ENCODE peak calls at places on chromosomes 6 and 20, in seven cellular contexts. I, F, P, T, W, O and K are unnamed samples.

GRCh38 chr6:154638369-154638768 is 94.8 kb upstream of the SCAF8 start:
- DNase-seq in I (no peak), F (no peak), P (peak), T (no peak), W (no peak), O (no peak), K (no peak)

GRCh38 chr6:5999688-6000608 is 6.8 kb downstream of the NRN1 start:
- DNase-seq in I (no peak), F (no peak), P (no peak), T (no peak), W (no peak), O (no peak), K (no peak)

GRCh38 chr6:140062042-140063041 is 687.9 kb upstream of the CITED2 start:
- DNase-seq in I (peak), F (no peak), P (peak), T (no peak), W (no peak), O (peak), K (no peak)

GRCh38 chr20:63863798-63864544 is 1.1 kb upstream of the TPD52L2 start:
- DNase-seq in I (no peak), F (peak), P (peak), T (peak), W (peak), O (peak), K (peak)

GRCh38 chr20:57408131-57408530 is 16.9 kb downstream of the RBM38 start:
- DNase-seq in I (no peak), F (no peak), P (no peak), T (no peak), W (no peak), O (no peak), K (no peak)

GRCh38 chr6:157764346-157765068 is 58.5 kb upstream of the SNX9 start:
- DNase-seq in I (no peak), F (no peak), P (peak), T (peak), W (peak), O (peak), K (peak)

GRCh38 chr6:62344850-62345249 is 58.8 kb upstream of the KHDRBS2 start:
- DNase-seq in I (no peak), F (no peak), P (no peak), T (no peak), W (no peak), O (no peak), K (no peak)

GRCh38 chr6:73308712-73309533 is 45.2 kb downstream of the DPPA5 start:
- DNase-seq in I (no peak), F (peak), P (peak), T (no peak), W (no peak), O (peak), K (no peak)

GRCh38 chr20:62892348-62893304 is 31.0 kb upstream of the TCFL5 start:
- DNase-seq in I (no peak), F (no peak), P (no peak), T (no peak), W (no peak), O (no peak), K (no peak)

GRCh38 chr6:77463881-77464867 is 883 bp upstream of the HTR1B start:
- DNase-seq in I (no peak), F (no peak), P (peak), T (no peak), W (no peak), O (no peak), K (no peak)

GRCh38 chr20:1396702-1397101 is 3.8 kb upstream of the FKBP1A start:
- DNase-seq in I (no peak), F (no peak), P (no peak), T (no peak), W (no peak), O (no peak), K (no peak)

GRCh38 chr20:38143646-38144554 is 21.2 kb downstream of the TGM2 start:
- DNase-seq in I (no peak), F (no peak), P (peak), T (no peak), W (no peak), O (peak), K (peak)

GRCh38 chr6:82608365-82608764 is 244.7 kb downstream of the TPBG start:
- DNase-seq in I (no peak), F (no peak), P (no peak), T (no peak), W (no peak), O (no peak), K (no peak)

GRCh38 chr6:34055223-34055933 is 90.5 kb downstream of the GRM4 start:
- DNase-seq in I (peak), F (peak), P (peak), T (peak), W (peak), O (peak), K (no peak)

GRCh38 chr6:138609801-138610430 is 110.6 kb upstream of the NHSL1 start:
- DNase-seq in I (no peak), F (no peak), P (peak), T (no peak), W (no peak), O (no peak), K (no peak)

GRCh38 chr6:107488875-107489635 is 862 bp upstream of the SOBP start:
- DNase-seq in I (no peak), F (no peak), P (peak), T (no peak), W (peak), O (peak), K (peak)

GRCh38 chr6:45586216-45587171 is 208.8 kb upstream of the SUPT3H start:
- DNase-seq in I (no peak), F (peak), P (no peak), T (no peak), W (peak), O (no peak), K (no peak)

GRCh38 chr6:23031986-23032385 is 462.6 kb downstream of the HDGFL1 start:
- DNase-seq in I (no peak), F (no peak), P (no peak), T (no peak), W (no peak), O (peak), K (no peak)

GRCh38 chr6:156814036-156814581 is 36.9 kb downstream of the ARID1B start:
- DNase-seq in I (no peak), F (no peak), P (no peak), T (no peak), W (no peak), O (no peak), K (no peak)

GRCh38 chr6:4085329-4085695 is 6.4 kb upstream of the FAM217A start:
- DNase-seq in I (no peak), F (no peak), P (peak), T (no peak), W (no peak), O (no peak), K (no peak)

GRCh38 chr20:49496526-49497216 is 14.2 kb upstream of the KCNB1 start:
- DNase-seq in I (peak), F (no peak), P (no peak), T (no peak), W (no peak), O (no peak), K (no peak)

GRCh38 chr20:58018590-58018989 is 209.9 kb downstream of the ANKRD60 start:
- DNase-seq in I (no peak), F (no peak), P (no peak), T (no peak), W (no peak), O (no peak), K (no peak)

GRCh38 chr20:47295921-47296426 is 60.5 kb downstream of the ZMYND8 start:
- DNase-seq in I (no peak), F (no peak), P (peak), T (no peak), W (no peak), O (peak), K (no peak)

GRCh38 chr6:165883851-165884640 is 221.0 kb upstream of the PDE10A start:
- DNase-seq in I (no peak), F (no peak), P (peak), T (no peak), W (no peak), O (peak), K (no peak)

GRCh38 chr20:1841554-1842140 is 53.6 kb upstream of the SIRPA start:
- DNase-seq in I (no peak), F (no peak), P (no peak), T (no peak), W (no peak), O (peak), K (no peak)

GRCh38 chr6:5401845-5402738 is 140.8 kb downstream of the FARS2 start:
- DNase-seq in I (no peak), F (no peak), P (peak), T (no peak), W (no peak), O (peak), K (no peak)

GRCh38 chr6:101208152-101208551 is 185.4 kb upstream of the GRIK2 start:
- DNase-seq in I (no peak), F (no peak), P (no peak), T (no peak), W (no peak), O (no peak), K (no peak)

GRCh38 chr6:32554269-32554919 is 24.3 kb upstream of the HLA-DRB5 start:
- DNase-seq in I (no peak), F (no peak), P (no peak), T (no peak), W (no peak), O (no peak), K (no peak)

GRCh38 chr6:33670971-33671370 is 40.5 kb downstream of the UQCC2 start:
- DNase-seq in I (no peak), F (no peak), P (no peak), T (no peak), W (no peak), O (no peak), K (no peak)

GRCh38 chr20:47927385-47927851 is 142.1 kb upstream of the SULF2 start:
- DNase-seq in I (no peak), F (no peak), P (peak), T (no peak), W (no peak), O (no peak), K (no peak)

GRCh38 chr6:71608646-71609045 is 277.7 kb upstream of the RIMS1 start:
- DNase-seq in I (no peak), F (no peak), P (no peak), T (no peak), W (no peak), O (no peak), K (no peak)

GRCh38 chr6:44010411-44011349 is 116.6 kb downstream of the MRPL14 start:
- DNase-seq in I (no peak), F (no peak), P (peak), T (no peak), W (peak), O (peak), K (peak)

GRCh38 chr6:129510930-129511329 is 199.0 kb downstream of the ARHGAP18 start:
- DNase-seq in I (no peak), F (no peak), P (peak), T (no peak), W (no peak), O (peak), K (no peak)

GRCh38 chr6:3838992-3839867 is 9.9 kb upstream of the FAM50B start:
- DNase-seq in I (no peak), F (no peak), P (no peak), T (no peak), W (no peak), O (peak), K (peak)

GRCh38 chr6:29489286-29489685 is 1.5 kb upstream of the MAS1L start:
- DNase-seq in I (no peak), F (no peak), P (no peak), T (no peak), W (no peak), O (no peak), K (no peak)

GRCh38 chr6:122623279-122623678 is 13.1 kb downstream of the PKIB start:
- DNase-seq in I (no peak), F (no peak), P (no peak), T (no peak), W (no peak), O (no peak), K (no peak)